ENCODE peak calls at places on chromosomes 5 and 9, in seven cellular contexts. F, O, U, D, B, G and C are unnamed samples. For H3K27me3, the result is how much of the 10 kb centered on the place peaks cover.

GRCh38 chr5:77935516-77936364 is 159.6 kb upstream of the TBCA start:
- DNase-seq in F (peak), O (no peak), U (no peak), D (no peak), B (no peak), G (no peak), C (peak)

GRCh38 chr9:6896562-6896961 is 138.8 kb downstream of the KDM4C start:
- DNase-seq in F (no peak), O (no peak), U (no peak), D (no peak), B (no peak), G (no peak), C (no peak)

GRCh38 chr5:74762599-74762998 is 4.3 kb downstream of the GFM2 start:
- DNase-seq in F (no peak), O (no peak), U (no peak), D (no peak), B (no peak), G (peak), C (no peak)

GRCh38 chr5:33317271-33317670 is 123.5 kb upstream of the TARS1 start:
- DNase-seq in F (no peak), O (no peak), U (no peak), D (no peak), B (no peak), G (no peak), C (no peak)

GRCh38 chr5:167305591-167306213 is 985.7 kb upstream of the WWC1 start:
- DNase-seq in F (no peak), O (no peak), U (no peak), D (no peak), B (no peak), G (no peak), C (no peak)

GRCh38 chr9:34612788-34613390 is 992 bp upstream of the RPP25L start:
- DNase-seq in F (peak), O (peak), U (peak), D (peak), B (peak), G (peak), C (no peak)

GRCh38 chr5:36029914-36030313 is 36.8 kb downstream of the UGT3A2 start:
- DNase-seq in F (no peak), O (no peak), U (no peak), D (no peak), B (no peak), G (no peak), C (no peak)

GRCh38 chr5:12557012-12557411 is 652.8 kb upstream of the CTNND2 start:
- DNase-seq in F (no peak), O (no peak), U (no peak), D (no peak), B (no peak), G (no peak), C (no peak)

GRCh38 chr5:67255881-67256280 is 59.3 kb upstream of the CD180 start:
- DNase-seq in F (no peak), O (no peak), U (no peak), D (no peak), B (no peak), G (no peak), C (no peak)

GRCh38 chr5:104904561-104904960 is 1342.0 kb upstream of the NUDT12 start:
- DNase-seq in F (no peak), O (no peak), U (no peak), D (no peak), B (no peak), G (no peak), C (no peak)

GRCh38 chr5:15238006-15238405 is 262.0 kb upstream of the FBXL7 start:
- DNase-seq in F (no peak), O (no peak), U (no peak), D (no peak), B (no peak), G (no peak), C (no peak)

GRCh38 chr9:109940536-109940935 is 160.5 kb downstream of the PALM2AKAP2 start:
- DNase-seq in F (no peak), O (no peak), U (no peak), D (no peak), B (no peak), G (no peak), C (no peak)

GRCh38 chr9:101540069-101540468 is 6.4 kb downstream of the RNF20 start:
- DNase-seq in F (no peak), O (no peak), U (no peak), D (no peak), B (no peak), G (no peak), C (no peak)

GRCh38 chr5:2284678-2285077 is 402.0 kb upstream of the IRX4 start:
- DNase-seq in F (no peak), O (no peak), U (no peak), D (no peak), B (no peak), G (no peak), C (no peak)

GRCh38 chr5:15757103-15757502 is 257.1 kb downstream of the FBXL7 start:
- DNase-seq in F (no peak), O (no peak), U (no peak), D (no peak), B (no peak), G (no peak), C (no peak)

GRCh38 chr5:172641359-172642045 is 439 bp downstream of the NEURL1B start:
- DNase-seq in F (no peak), O (no peak), U (peak), D (no peak), B (no peak), G (no peak), C (peak)

GRCh38 chr9:4148215-4148561 is 151.7 kb downstream of the GLIS3 start:
- DNase-seq in F (no peak), O (no peak), U (no peak), D (no peak), B (no peak), G (no peak), C (no peak)

GRCh38 chr9:130181645-130182044 is 9.4 kb downstream of the NCS1 start:
- DNase-seq in F (no peak), O (no peak), U (no peak), D (no peak), B (no peak), G (no peak), C (no peak)

GRCh38 chr9:126166866-126167265 is 159.8 kb upstream of the MVB12B start:
- DNase-seq in F (no peak), O (peak), U (no peak), D (no peak), B (no peak), G (no peak), C (no peak)

GRCh38 chr9:132639322-132639721 is 30.5 kb downstream of the DDX31 start:
- DNase-seq in F (no peak), O (no peak), U (no peak), D (no peak), B (no peak), G (no peak), C (no peak)

GRCh38 chr9:18829858-18830257 is 203.2 kb downstream of the SAXO1 start:
- DNase-seq in F (no peak), O (no peak), U (no peak), D (no peak), B (no peak), G (no peak), C (no peak)

GRCh38 chr9:70021026-70021571 is 22.5 kb upstream of the MAMDC2 start:
- DNase-seq in F (no peak), O (no peak), U (no peak), D (no peak), B (no peak), G (peak), C (no peak)

GRCh38 chr5:171420429-171421231 is 1.2 kb downstream of the FGF18 start:
- DNase-seq in F (no peak), O (peak), U (peak), D (no peak), B (no peak), G (no peak), C (peak)

GRCh38 chr5:43038523-43038989 is 1.6 kb downstream of the ANXA2R start:
- DNase-seq in F (peak), O (no peak), U (peak), D (no peak), B (no peak), G (no peak), C (peak)

GRCh38 chr5:160165137-160166068 is 46.2 kb upstream of the PWWP2A start:
- DNase-seq in F (no peak), O (peak), U (peak), D (peak), B (no peak), G (peak), C (peak)

GRCh38 chr9:2066312-2067273 is 51.4 kb downstream of the SMARCA2 start:
- DNase-seq in F (peak), O (no peak), U (peak), D (no peak), B (no peak), G (no peak), C (no peak)

GRCh38 chr5:73327908-73328455 is 120.6 kb downstream of the FOXD1 start:
- DNase-seq in F (no peak), O (no peak), U (no peak), D (no peak), B (no peak), G (peak), C (no peak)

GRCh38 chr9:92294297-92294676 is 790 bp upstream of the IARS1 start:
- DNase-seq in F (no peak), O (peak), U (peak), D (no peak), B (peak), G (no peak), C (no peak)

GRCh38 chr5:150206076-150206779 is 16.4 kb downstream of the SLC6A7 start:
- DNase-seq in F (no peak), O (no peak), U (no peak), D (no peak), B (no peak), G (no peak), C (no peak)

GRCh38 chr9:89877051-89878002 is 272.5 kb downstream of the GADD45G start:
- DNase-seq in F (no peak), O (peak), U (no peak), D (peak), B (no peak), G (no peak), C (no peak)

GRCh38 chr9:35364817-35365585 is 124.9 kb upstream of the RUSC2 start:
- DNase-seq in F (no peak), O (no peak), U (no peak), D (no peak), B (no peak), G (no peak), C (no peak)

GRCh38 chr5:51382759-51383493 is at the start of gene ISL1:
- DNase-seq in F (no peak), O (peak), U (peak), D (no peak), B (no peak), G (no peak), C (peak)

GRCh38 chr5:51378778-51379652 is 4.2 kb upstream of the ISL1 start:
- DNase-seq in F (no peak), O (no peak), U (peak), D (no peak), B (no peak), G (peak), C (no peak)

GRCh38 chr5:51382508-51382758 is 815 bp upstream of the ISL1 start:
- DNase-seq in F (no peak), O (no peak), U (no peak), D (no peak), B (no peak), G (no peak), C (no peak)

GRCh38 chr5:51381801-51382507 is 1.3 kb upstream of the ISL1 start:
- DNase-seq in F (no peak), O (no peak), U (no peak), D (no peak), B (no peak), G (no peak), C (no peak)

DNA sequence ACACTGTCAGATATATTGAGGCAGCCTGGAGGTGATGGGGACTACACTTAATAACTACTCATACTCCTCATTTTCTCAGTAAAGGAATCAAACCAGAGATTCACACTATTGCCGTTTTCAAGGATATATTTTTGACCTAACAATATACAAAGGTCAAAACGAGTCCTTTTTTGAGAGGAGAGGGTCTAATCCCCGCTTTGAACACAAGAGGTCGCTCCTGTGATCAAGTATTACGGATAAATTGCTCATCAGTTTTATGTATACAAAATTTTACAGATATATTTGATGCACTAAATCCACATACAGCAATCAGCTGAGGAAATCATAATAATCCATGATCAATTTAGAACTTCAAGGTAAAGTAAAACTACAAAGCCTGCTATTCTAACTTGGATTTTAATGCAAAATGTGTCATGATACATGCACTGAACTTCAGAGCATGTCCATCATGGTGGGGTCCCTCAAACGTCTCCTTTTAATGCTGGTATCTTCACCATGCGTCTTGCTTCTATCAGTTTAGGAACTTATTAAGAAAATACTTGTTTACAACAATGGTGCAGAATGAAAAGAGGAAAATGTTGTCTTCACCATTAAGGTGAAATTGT is 2.5 kb upstream of the ISL1 start:
- DNase-seq in F (no peak), O (no peak), U (peak), D (no peak), B (peak), G (no peak), C (no peak)
- H3K27me3 ChIP-seq in F (under half), O (half or more), U (half or more), D (under half), B (under half), G (under half), C (half or more)

GRCh38 chr5:89457411-89458329 is 574.7 kb upstream of the MEF2C start:
- DNase-seq in F (no peak), O (no peak), U (no peak), D (no peak), B (no peak), G (no peak), C (no peak)

GRCh38 chr5:89458330-89458656 is 575.3 kb upstream of the MEF2C start:
- DNase-seq in F (no peak), O (no peak), U (no peak), D (no peak), B (no peak), G (no peak), C (no peak)
- H3K27me3 ChIP-seq in F (under half), O (under half), U (under half), D (under half), B (under half), G (under half), C (under half)

GRCh38 chr5:154580422-154580821 is 102.4 kb upstream of the HAND1 start:
- DNase-seq in F (no peak), O (no peak), U (peak), D (no peak), B (peak), G (no peak), C (no peak)
- H3K27me3 ChIP-seq in F (under half), O (under half), U (under half), D (under half), B (under half), G (under half), C (under half)

DNA sequence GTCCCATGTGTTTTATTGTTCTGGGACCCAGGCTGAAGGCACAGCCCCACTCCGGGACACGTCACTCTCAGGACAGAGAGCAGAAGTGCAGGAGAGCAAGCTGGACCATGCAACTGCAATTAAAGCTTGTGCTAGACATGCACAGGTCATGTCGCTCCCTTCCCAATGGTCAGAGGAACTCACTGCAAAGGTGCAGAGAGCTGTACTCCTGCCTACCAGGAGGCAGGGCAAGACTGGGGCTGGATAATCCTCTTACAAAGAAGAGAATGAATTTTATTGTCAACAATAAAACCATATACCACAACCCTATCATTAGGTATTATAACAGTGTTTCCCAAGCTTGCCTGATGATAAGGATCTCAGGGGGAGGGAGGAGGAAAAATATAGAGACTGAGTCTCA is 74.0 kb upstream of the NEK6 start:
- DNase-seq in F (no peak), O (no peak), U (no peak), D (no peak), B (no peak), G (no peak), C (no peak)
- H3K27me3 ChIP-seq in F (under half), O (under half), U (under half), D (under half), B (under half), G (half or more), C (under half)

GRCh38 chr5:123088031-123088805 is 823 bp upstream of the PRDM6 start:
- DNase-seq in F (no peak), O (no peak), U (peak), D (peak), B (no peak), G (no peak), C (no peak)
- H3K27me3 ChIP-seq in F (under half), O (half or more), U (half or more), D (under half), B (under half), G (under half), C (half or more)